ENCODE peak calls at places on chromosomes 11 and 22, in ten cellular contexts. B is HCT116; Q is adrenal gland; W is CD8-positive, alpha-beta T cell; C is endothelial cell of umbilical vein; E is fibroblast of lung; I is thyroid gland; P is gastrocnemius medialis; A is tibial nerve; X is pancreas. Z is an unnamed sample. For H3K4me1, the result is how much of the 10 kb centered on the place peaks cover.

GRCh38 chr22:29145321-29146072 is 60.2 kb upstream of the EMID1 start:
- DNase-seq in E (no peak), W (no peak), B (no peak), X (no peak), A (no peak), I (no peak), C (no peak), P (peak), Q (peak), Z (no peak)

GRCh38 chr11:58788355-58789023 is 56.0 kb downstream of the GLYATL2 start:
- DNase-seq in I (peak), W (peak), A (no peak), X (peak), Q (peak), E (peak), P (no peak), C (peak), B (peak), Z (no peak)

GRCh38 chr11:33214187-33214586 is 43.0 kb upstream of the HIPK3 start:
- DNase-seq in P (no peak), X (no peak), B (no peak), C (no peak), A (no peak), E (peak), Q (no peak), W (no peak), I (no peak), Z (no peak)

GRCh38 chr11:63532799-63533475 is 3.7 kb upstream of the PLAAT4 start:
- DNase-seq in Q (no peak), A (no peak), B (no peak), P (no peak), W (no peak), X (no peak), E (peak), C (no peak), I (no peak), Z (no peak)

GRCh38 chr11:128390246-128390645 is 197.1 kb downstream of the ETS1 start:
- DNase-seq in Q (no peak), A (no peak), X (no peak), E (peak), W (no peak), I (no peak), B (no peak), C (no peak), P (no peak), Z (no peak)

GRCh38 chr11:8006349-8006977 is 19.3 kb downstream of the EIF3F start:
- DNase-seq in W (peak), P (peak), E (peak), X (peak), B (peak), Q (peak), A (no peak), C (peak), I (peak), Z (peak)

GRCh38 chr11:8206251-8207079 is 37.6 kb upstream of the RIC3 start:
- DNase-seq in C (peak), P (peak), W (no peak), X (peak), I (no peak), B (no peak), A (no peak), Q (peak), E (peak), Z (no peak)

GRCh38 chr11:18254781-18255361 is 6.4 kb upstream of the SAA2 start:
- DNase-seq in C (no peak), E (no peak), P (no peak), A (no peak), B (no peak), W (no peak), Q (no peak), I (no peak), X (no peak), Z (no peak)

GRCh38 chr11:61295596-61295926 is 445 bp upstream of the VWCE start:
- DNase-seq in Q (peak), A (no peak), X (no peak), W (no peak), I (peak), E (no peak), B (no peak), C (peak), P (no peak), Z (no peak)

GRCh38 chr11:88421530-88421929 is 84.0 kb upstream of the CTSC start:
- DNase-seq in Q (peak), E (peak), I (no peak), C (no peak), W (no peak), A (no peak), B (no peak), P (no peak), X (no peak), Z (no peak)

GRCh38 chr11:126871792-126872191 is 128.8 kb downstream of the KIRREL3 start:
- DNase-seq in W (no peak), C (no peak), E (no peak), I (no peak), Q (no peak), P (no peak), X (no peak), B (no peak), A (no peak), Z (no peak)

GRCh38 chr11:116357769-116358544 is 414.8 kb downstream of the BUD13 start:
- DNase-seq in B (peak), I (peak), E (peak), P (no peak), Q (no peak), X (no peak), W (no peak), A (no peak), C (peak), Z (no peak)

GRCh38 chr11:118194835-118195627 is 18.6 kb upstream of the SCN2B start:
- DNase-seq in B (no peak), I (peak), C (peak), P (peak), W (no peak), X (peak), Q (peak), E (peak), A (peak), Z (no peak)

GRCh38 chr11:73907191-73907590 is 30.4 kb downstream of the PAAF1 start:
- DNase-seq in B (peak), E (peak), X (no peak), P (peak), Q (peak), I (no peak), C (no peak), W (no peak), A (no peak), Z (no peak)

GRCh38 chr11:10565493-10565892 is 3.0 kb downstream of the LYVE1 start:
- DNase-seq in I (no peak), W (no peak), B (no peak), E (no peak), Q (no peak), X (no peak), P (no peak), C (no peak), A (no peak), Z (no peak)

GRCh38 chr11:16763746-16764145 is 25.3 kb downstream of the C11orf58 start:
- DNase-seq in P (no peak), I (no peak), W (no peak), A (no peak), E (no peak), Q (no peak), C (no peak), X (no peak), B (no peak), Z (no peak)

GRCh38 chr11:119338318-119338890 is 2.3 kb downstream of the C1QTNF5 start:
- DNase-seq in W (peak), I (peak), X (peak), E (peak), P (peak), C (peak), B (peak), Q (no peak), A (peak), Z (no peak)

GRCh38 chr11:7019500-7020182 is 505 bp downstream of the ZNF214 start:
- DNase-seq in X (no peak), A (no peak), W (no peak), E (peak), B (no peak), I (peak), C (no peak), P (no peak), Q (peak), Z (no peak)

GRCh38 chr11:64250875-64251721 is at the start of gene PLCB3:
- DNase-seq in W (peak), P (no peak), I (peak), E (peak), B (no peak), C (peak), A (no peak), Q (no peak), X (no peak), Z (no peak)

GRCh38 chr22:40396882-40397281 is 26.5 kb downstream of the SGSM3 start:
- DNase-seq in P (no peak), E (peak), C (peak), W (no peak), B (no peak), A (no peak), X (peak), I (peak), Q (no peak), Z (no peak)

GRCh38 chr22:24523873-24524272 is 28.7 kb downstream of the UPB1 start:
- DNase-seq in C (peak), X (no peak), I (no peak), E (peak), B (no peak), W (no peak), P (no peak), Q (no peak), A (no peak), Z (no peak)

GRCh38 chr11:34154059-34154875 is 48.8 kb downstream of the NAT10 start:
- DNase-seq in Q (no peak), E (no peak), X (no peak), A (no peak), B (no peak), W (no peak), C (no peak), I (peak), P (no peak), Z (no peak)

DNA sequence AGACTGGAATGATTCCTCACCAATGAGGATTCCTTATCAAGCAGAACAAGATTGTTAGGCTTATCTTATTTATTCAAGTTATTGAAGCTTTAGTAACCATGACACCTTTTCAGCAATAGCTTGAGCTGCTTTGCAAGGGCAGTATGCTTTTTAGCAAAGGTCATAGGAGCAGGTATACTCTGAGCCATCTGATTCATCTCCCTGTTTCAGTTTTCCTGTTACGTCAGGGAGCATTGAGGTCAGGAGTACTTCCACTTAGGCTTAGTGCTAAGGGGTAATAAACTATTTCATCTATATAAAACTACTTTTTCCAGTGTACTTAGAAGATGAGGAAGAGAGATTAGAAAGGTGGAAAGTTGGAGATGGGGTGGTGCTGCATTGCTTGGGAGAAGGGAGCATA is 17.7 kb upstream of the ANKRD42 start:
- DNase-seq in C (peak), A (no peak), X (no peak), Q (no peak), B (no peak), E (no peak), P (no peak), W (no peak), I (no peak), Z (no peak)
- H3K4me1 ChIP-seq in C (under half), A (under half), X (under half), Q (under half), B (under half), E (under half), P (under half), W (half or more), I (under half), Z (half or more)

DNA sequence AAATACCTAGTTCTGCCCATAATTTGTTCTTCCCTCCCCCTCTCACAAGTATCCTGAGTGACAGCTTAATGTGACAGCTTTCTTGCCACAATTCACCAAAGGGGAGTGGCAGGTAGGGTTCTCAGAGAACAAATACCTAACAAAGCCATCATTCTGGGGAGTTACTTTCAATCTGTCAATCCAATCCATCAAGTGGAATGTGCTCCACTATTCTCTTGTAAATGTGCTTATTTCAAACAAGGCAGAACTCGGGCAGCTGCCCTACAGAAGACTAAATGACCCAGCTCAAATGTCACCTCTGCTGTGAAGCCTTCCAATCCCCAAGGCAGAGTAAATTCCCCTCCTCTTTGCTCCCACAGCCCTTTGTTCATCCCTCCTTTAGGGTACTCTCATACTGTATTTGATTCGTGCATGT is 27.8 kb downstream of the LGR4 start:
- DNase-seq in Q (no peak), A (no peak), X (no peak), I (no peak), P (no peak), E (no peak), B (no peak), W (no peak), C (no peak), Z (no peak)
- H3K4me3 ChIP-seq in Q (no peak), A (no peak), X (no peak), I (no peak), P (no peak), E (no peak), B (no peak), W (no peak), C (no peak), Z (no peak)

DNA sequence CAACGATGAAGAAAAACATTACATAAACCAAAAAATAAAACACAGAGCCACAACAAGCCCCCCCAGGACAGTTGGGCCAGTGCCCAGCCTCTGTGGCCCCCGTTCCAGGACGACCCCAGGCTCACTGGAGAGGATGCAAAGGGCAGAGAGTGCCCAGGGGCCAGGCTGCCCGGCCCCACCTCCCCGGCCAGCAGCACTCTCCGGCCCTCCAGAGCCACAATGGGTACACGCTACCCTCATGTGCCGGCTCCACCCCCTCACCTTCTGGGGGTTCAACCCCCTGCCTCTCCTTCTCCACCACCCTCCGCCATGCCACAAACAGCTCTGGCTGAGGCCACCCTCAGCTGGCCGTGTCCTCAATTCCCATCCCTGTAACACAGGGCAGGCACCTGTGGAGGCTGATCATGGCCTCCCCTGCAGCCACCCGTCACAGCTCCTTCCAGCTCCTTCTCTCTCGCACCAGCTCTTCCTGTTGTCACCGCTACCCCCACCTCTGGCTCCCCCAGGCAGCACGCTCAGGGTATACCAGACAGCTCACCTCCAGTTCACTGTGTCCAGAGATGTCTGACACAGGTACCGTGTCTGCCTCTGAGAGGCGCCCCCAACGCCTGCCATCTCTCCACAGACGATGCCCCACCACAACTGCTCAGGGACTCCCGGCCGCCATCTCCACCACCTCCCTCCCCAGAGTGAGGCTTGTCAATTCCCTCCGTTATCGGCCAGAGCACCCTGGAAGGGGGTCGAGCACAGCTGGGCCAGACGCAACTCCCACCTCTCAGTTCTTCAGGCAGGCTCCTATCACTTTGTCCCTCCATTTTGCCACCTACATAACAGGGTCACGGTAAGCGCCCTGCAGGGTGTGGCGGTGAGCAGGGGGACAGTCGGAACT is 30.8 kb upstream of the MOB2 start:
- DNase-seq in Q (no peak), I (no peak), B (no peak), P (no peak), C (no peak), W (no peak), X (no peak), E (no peak), A (no peak), Z (no peak)
- TF ChIP-seq CTCF in Q (no peak), I (no peak), B (no peak), P (no peak), C (no peak), W (no peak), X (no peak), E (no peak), A (no peak), Z (no peak)

GRCh38 chr11:95832763-95833162 is 42.5 kb downstream of the CEP57 start:
- DNase-seq in X (no peak), A (no peak), P (no peak), W (no peak), E (peak), C (no peak), I (no peak), B (no peak), Q (no peak), Z (no peak)
- H3K4me1 ChIP-seq in X (under half), A (under half), P (under half), W (under half), E (under half), C (under half), I (under half), B (under half), Q (under half), Z (under half)

GRCh38 chr22:42892156-42892555 is 35.1 kb upstream of the ARFGAP3 start:
- DNase-seq in X (no peak), E (no peak), P (no peak), B (no peak), C (no peak), Q (no peak), W (no peak), A (no peak), I (no peak), Z (no peak)
- H3K4me3 ChIP-seq in X (peak), E (no peak), P (no peak), B (no peak), C (no peak), Q (no peak), W (no peak), A (no peak), I (no peak), Z (no peak)

GRCh38 chr22:42794551-42795510 is 62.2 kb downstream of the ARFGAP3 start:
- DNase-seq in B (no peak), I (no peak), W (no peak), A (no peak), Q (peak), C (no peak), X (no peak), P (no peak), E (no peak), Z (no peak)
- TF ChIP-seq CTCF in B (no peak), I (no peak), W (no peak), A (no peak), Q (no peak), C (no peak), X (no peak), P (no peak), E (peak), Z (no peak)